ENCODE peak calls at places on chromosomes 2 and 18, in seven cellular contexts. J is H9, U is mesenchymal stem cell, F is H1, Q is IMR-90, Z is neuronal stem cell, O is mesendoderm. C is an unnamed sample.

GRCh38 chr2:25213229-25213628 is 44.8 kb upstream of the POMC start:
- DNase-seq in J (no peak), U (no peak), F (no peak), Q (no peak), Z (no peak), O (no peak), C (no peak)

GRCh38 chr18:38884050-38884449 is 1318.5 kb upstream of the CELF4 start:
- DNase-seq in J (no peak), U (no peak), F (peak; percentile 7), Q (no peak), Z (no peak), O (peak; percentile 57), C (no peak)

GRCh38 chr18:54109131-54109683 is 115.3 kb downstream of the MBD2 start:
- DNase-seq in J (no peak), U (no peak), F (no peak), Q (no peak), Z (no peak), O (no peak), C (peak; percentile 79)

GRCh38 chr2:96977631-96978195 is 8.7 kb downstream of the FAM178B start:
- DNase-seq in J (no peak), U (peak; percentile 68), F (no peak), Q (peak; percentile 79), Z (no peak), O (peak; percentile 69), C (peak; percentile 53)

GRCh38 chr2:140808816-140809215 is 1322.0 kb downstream of the LRP1B start:
- DNase-seq in J (no peak), U (no peak), F (no peak), Q (no peak), Z (no peak), O (peak; percentile 62), C (no peak)

GRCh38 chr2:12451726-12452125 is 265.0 kb upstream of the TRIB2 start:
- DNase-seq in J (no peak), U (no peak), F (no peak), Q (no peak), Z (no peak), O (peak; percentile 57), C (peak; percentile 9)

GRCh38 chr2:163467206-163467605 is 268.6 kb downstream of the FIGN start:
- DNase-seq in J (no peak), U (no peak), F (no peak), Q (no peak), Z (no peak), O (no peak), C (no peak)

GRCh38 chr2:172085460-172086159 is at the start of gene DLX1:
- DNase-seq in J (peak; percentile 74), U (no peak), F (no peak), Q (no peak), Z (no peak), O (no peak), C (no peak)

GRCh38 chr18:26940744-26941398 is 75.4 kb upstream of the AQP4 start:
- DNase-seq in J (no peak), U (no peak), F (no peak), Q (no peak), Z (no peak), O (no peak), C (no peak)

GRCh38 chr2:218860950-218861381 is 1.4 kb downstream of the WNT6 start:
- DNase-seq in J (peak; percentile 95), U (peak; percentile 40), F (peak; percentile 82), Q (peak; percentile 37), Z (peak; percentile 93), O (peak; percentile 94), C (no peak)

GRCh38 chr2:221025397-221025796 is 546.7 kb downstream of the EPHA4 start:
- DNase-seq in J (no peak), U (peak; percentile 26), F (no peak), Q (no peak), Z (no peak), O (no peak), C (no peak)

GRCh38 chr18:79697976-79698375 is 18.4 kb downstream of the CTDP1 start:
- DNase-seq in J (no peak), U (no peak), F (no peak), Q (no peak), Z (no peak), O (no peak), C (no peak)

GRCh38 chr18:78192044-78192443 is 787.6 kb upstream of the SALL3 start:
- DNase-seq in J (peak; percentile 62), U (no peak), F (no peak), Q (no peak), Z (no peak), O (peak; percentile 54), C (no peak)

GRCh38 chr2:27369471-27370025 is 590 bp downstream of the EIF2B4 start:
- DNase-seq in J (peak; percentile 78), U (no peak), F (no peak), Q (peak; percentile 50), Z (no peak), O (peak; percentile 79), C (no peak)

GRCh38 chr2:72719416-72719815 is 106.4 kb downstream of the EXOC6B start:
- DNase-seq in J (peak; percentile 66), U (peak; percentile 33), F (no peak), Q (peak; percentile 49), Z (peak; percentile 12), O (peak; percentile 92), C (peak; percentile 91)

GRCh38 chr2:72144746-72145657 is 2.7 kb downstream of the CYP26B1 start:
- DNase-seq in J (peak; percentile 89), U (peak; percentile 30), F (no peak), Q (no peak), Z (peak; percentile 44), O (peak; percentile 82), C (peak; percentile 55)

GRCh38 chr2:35463805-35464596 is 891.6 kb upstream of the CRIM1 start:
- DNase-seq in J (no peak), U (no peak), F (no peak), Q (no peak), Z (no peak), O (peak; percentile 22), C (no peak)

GRCh38 chr2:29804671-29805070 is 116.7 kb downstream of the ALK start:
- DNase-seq in J (no peak), U (no peak), F (no peak), Q (no peak), Z (no peak), O (no peak), C (no peak)

GRCh38 chr2:48365476-48365875 is 164.5 kb upstream of the STON1 start:
- DNase-seq in J (no peak), U (no peak), F (no peak), Q (no peak), Z (no peak), O (no peak), C (peak; percentile 24)
- H3K18ac ChIP-seq in J (no peak overlapping the region), U (no peak overlapping the region), F (no peak overlapping the region), Q (no peak overlapping the region), Z (no peak overlapping the region), O (no peak overlapping the region), C (no peak overlapping the region)

GRCh38 chr18:66555585-66555984 is 48.3 kb downstream of the CDH19 start:
- DNase-seq in J (no peak), U (no peak), F (no peak), Q (no peak), Z (no peak), O (no peak), C (no peak)
- H3K18ac ChIP-seq in J (no peak overlapping the region), U (no peak overlapping the region), F (no peak overlapping the region), Q (no peak overlapping the region), Z (no peak overlapping the region), O (no peak overlapping the region), C (no peak overlapping the region)

GRCh38 chr2:117973498-117974082 is 40.3 kb downstream of the CCDC93 start:
- DNase-seq in J (no peak), U (no peak), F (no peak), Q (no peak), Z (no peak), O (no peak), C (no peak)

GRCh38 chr2:117968724-117969121 is 45.1 kb downstream of the CCDC93 start:
- DNase-seq in J (no peak), U (no peak), F (no peak), Q (no peak), Z (no peak), O (no peak), C (no peak)

GRCh38 chr2:117967981-117968723 is 45.7 kb downstream of the CCDC93 start:
- DNase-seq in J (no peak), U (no peak), F (no peak), Q (no peak), Z (no peak), O (no peak), C (no peak)

GRCh38 chr2:117976581-117976980 is 37.3 kb downstream of the CCDC93 start:
- DNase-seq in J (no peak), U (no peak), F (no peak), Q (no peak), Z (no peak), O (no peak), C (peak; percentile 54)

GRCh38 chr2:117972466-117973123 is 41.3 kb downstream of the CCDC93 start:
- DNase-seq in J (no peak), U (no peak), F (no peak), Q (peak; percentile 43), Z (no peak), O (peak; percentile 48), C (peak; percentile 61)
- H3K18ac ChIP-seq in J (no peak overlapping the region), U (no peak overlapping the region), F (no peak overlapping the region), Q (no peak overlapping the region), Z (no peak overlapping the region), O (no peak overlapping the region), C (no peak overlapping the region)

DNA sequence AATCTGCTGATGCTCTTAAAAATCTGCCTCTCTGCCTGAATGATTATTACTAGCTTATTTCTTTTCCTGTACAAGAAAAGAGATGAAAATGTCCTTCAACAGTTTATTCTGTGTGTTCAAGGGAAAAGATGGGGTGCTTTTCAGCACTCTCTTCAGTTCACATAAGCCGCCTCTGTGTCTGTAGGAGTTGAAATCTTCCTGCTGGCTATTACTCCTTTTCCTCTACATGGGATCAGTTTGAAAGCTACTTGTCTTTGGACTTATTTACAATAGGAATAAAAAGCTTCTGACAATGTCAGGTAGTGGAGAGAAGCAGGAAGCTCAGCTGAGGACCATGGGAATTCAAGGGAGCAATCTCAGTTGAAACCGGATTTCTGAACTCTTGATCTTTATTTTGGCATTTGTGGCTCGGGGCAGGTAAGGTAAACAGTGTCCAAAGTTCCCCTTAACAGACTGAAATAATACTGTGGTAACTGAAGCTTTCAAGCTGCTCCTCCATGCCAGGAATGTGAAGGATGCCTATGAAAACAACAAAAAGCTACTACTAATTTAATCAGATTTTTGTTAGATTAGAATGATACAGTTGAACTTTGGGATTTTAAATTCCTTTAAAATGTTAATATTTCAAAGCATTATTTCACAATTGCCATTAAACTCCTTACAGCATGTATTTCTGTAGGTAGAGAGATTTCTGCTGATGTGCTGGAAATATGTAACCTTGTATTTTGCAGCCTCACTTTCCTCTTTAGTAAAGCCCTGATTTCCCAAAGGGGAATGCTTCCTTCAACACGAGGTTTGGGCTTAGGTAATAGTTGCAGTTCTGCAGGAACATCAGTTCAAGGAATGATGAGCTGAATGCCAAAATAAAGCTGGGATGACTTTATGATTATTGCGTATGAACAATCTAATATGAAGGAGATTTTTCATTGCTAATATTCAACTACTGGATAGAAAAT is 43.6 kb downstream of the MAPRE2 start:
- DNase-seq in J (no peak), U (no peak), F (no peak), Q (no peak), Z (no peak), O (no peak), C (no peak)
- H3K18ac ChIP-seq in J (no peak overlapping the region), U (no peak overlapping the region), F (no peak overlapping the region), Q (peak overlapping the region; percentile 69), Z (no peak overlapping the region), O (no peak overlapping the region), C (no peak overlapping the region)

C was measured in trophoblast cell.